ENCODE peak calls at places on chromosomes 2 and 18, in eight cellular contexts. Q, N, G, F, H, K, S and Y are unnamed samples.

GRCh38 chr18:57630759-57631660 is 9.4 kb upstream of the NARS1 start:
- DNase-seq in K (no peak), N (peak; percentile 9), F (no peak), H (no peak), G (no peak), Q (no peak), S (no peak), Y (no peak)

GRCh38 chr2:174951746-174952145 is 53.4 kb downstream of the CHN1 start:
- DNase-seq in Q (no peak), H (no peak), G (peak; percentile 81), S (no peak), N (no peak), F (peak; percentile 31), K (no peak), Y (peak; percentile 26)

GRCh38 chr2:35220471-35220870 is 1135.1 kb upstream of the CRIM1 start:
- DNase-seq in Q (no peak), F (no peak), G (no peak), S (no peak), H (no peak), K (no peak), N (peak; percentile 6), Y (no peak)

GRCh38 chr2:38523728-38524437 is 78.8 kb downstream of the HNRNPLL start:
- DNase-seq in Q (no peak), G (no peak), S (no peak), K (no peak), F (no peak), H (no peak), N (no peak), Y (no peak)

GRCh38 chr2:207352978-207353377 is 176.8 kb upstream of the CREB1 start:
- DNase-seq in H (no peak), S (no peak), G (peak; percentile 11), K (no peak), F (no peak), N (peak; percentile 16), Q (no peak), Y (no peak)

GRCh38 chr2:206083602-206084467 is 2.1 kb downstream of the INO80D start:
- DNase-seq in H (peak; percentile 32), S (no peak), K (no peak), N (peak; percentile 45), G (no peak), F (peak; percentile 32), Q (peak; percentile 6), Y (no peak)

GRCh38 chr2:219205981-219206441 is 571 bp upstream of the ZFAND2B start:
- DNase-seq in N (no peak), S (no peak), F (no peak), K (no peak), Q (no peak), G (no peak), H (no peak), Y (no peak)

GRCh38 chr2:44005831-44006230 is 10.0 kb upstream of the LRPPRC start:
- DNase-seq in K (no peak), Q (no peak), H (no peak), N (no peak), G (no peak), F (no peak), S (no peak), Y (no peak)

GRCh38 chr2:70211595-70211994 is 20.8 kb upstream of the C2orf42 start:
- DNase-seq in G (no peak), Q (no peak), H (no peak), F (no peak), S (no peak), K (no peak), N (no peak), Y (no peak)

GRCh38 chr2:141959941-141960340 is 170.9 kb downstream of the LRP1B start:
- DNase-seq in K (no peak), H (no peak), N (no peak), Q (no peak), G (no peak), F (no peak), S (no peak), Y (no peak)

GRCh38 chr2:2788076-2788475 is 457.0 kb upstream of the MYT1L start:
- DNase-seq in N (no peak), K (no peak), S (no peak), H (no peak), F (peak; percentile 22), G (no peak), Q (no peak), Y (no peak)

GRCh38 chr2:714005-714741 is 37.0 kb upstream of the TMEM18 start:
- DNase-seq in G (peak; percentile 20), Q (no peak), K (no peak), N (peak; percentile 63), F (peak; percentile 77), H (peak; percentile 43), S (no peak), Y (peak; percentile 28)

GRCh38 chr2:95017836-95018235 is 7.7 kb upstream of the MAL start:
- DNase-seq in N (no peak), Q (no peak), S (no peak), K (no peak), G (no peak), H (no peak), F (no peak), Y (no peak)

GRCh38 chr2:72115361-72116080 is 32.1 kb downstream of the CYP26B1 start:
- DNase-seq in Q (no peak), H (no peak), F (no peak), S (peak; percentile 88), G (peak; percentile 70), N (no peak), K (no peak), Y (peak; percentile 85)

GRCh38 chr2:145038041-145038525 is 518.2 kb upstream of the ZEB2 start:
- DNase-seq in Q (no peak), N (no peak), H (no peak), G (no peak), F (peak; percentile 20), S (no peak), K (no peak), Y (no peak)